ENCODE peak calls at places on chromosome 18, in nine cellular contexts. One of them, this sample, is unnamed.

GRCh38 chr18:76441668-76442412 is 53.2 kb downstream of the ZNF516 start:
- DNase-seq in lung: no peak
- DNase-seq in M059J: no peak
- DNase-seq in B cell: no peak
- DNase-seq in naive thymus-derived CD8-positive, alpha-beta T cell: no peak
- DNase-seq in NCI-H2081: no peak
- DNase-seq in Ammon's horn: no peak
- DNase-seq in GM18507: no peak
- DNase-seq in nephron progenitor cell: no peak
- DNase-seq in this sample: no peak

GRCh38 chr18:48942086-48942485 is 8.7 kb downstream of the SMAD7 start:
- DNase-seq in lung: no peak
- DNase-seq in M059J: no peak
- DNase-seq in B cell: no peak
- DNase-seq in naive thymus-derived CD8-positive, alpha-beta T cell: no peak
- DNase-seq in NCI-H2081: no peak
- DNase-seq in Ammon's horn: no peak
- DNase-seq in GM18507: no peak
- DNase-seq in nephron progenitor cell: no peak
- DNase-seq in this sample: no peak

GRCh38 chr18:58004317-58004716 is 39.7 kb upstream of the NEDD4L start:
- DNase-seq in lung: no peak
- DNase-seq in M059J: peak
- DNase-seq in B cell: no peak
- DNase-seq in naive thymus-derived CD8-positive, alpha-beta T cell: no peak
- DNase-seq in NCI-H2081: no peak
- DNase-seq in Ammon's horn: no peak
- DNase-seq in GM18507: no peak
- DNase-seq in nephron progenitor cell: no peak
- DNase-seq in this sample: no peak

GRCh38 chr18:61894751-61895524 is 2.1 kb upstream of the RNF152 start:
- DNase-seq in lung: no peak
- DNase-seq in M059J: no peak
- DNase-seq in B cell: no peak
- DNase-seq in naive thymus-derived CD8-positive, alpha-beta T cell: no peak
- DNase-seq in NCI-H2081: no peak
- DNase-seq in Ammon's horn: no peak
- DNase-seq in GM18507: no peak
- DNase-seq in nephron progenitor cell: no peak
- DNase-seq in this sample: no peak

GRCh38 chr18:73594749-73595148 is 552.9 kb downstream of the FBXO15 start:
- DNase-seq in lung: no peak
- DNase-seq in M059J: peak
- DNase-seq in B cell: no peak
- DNase-seq in naive thymus-derived CD8-positive, alpha-beta T cell: no peak
- DNase-seq in NCI-H2081: no peak
- DNase-seq in Ammon's horn: no peak
- DNase-seq in GM18507: no peak
- DNase-seq in nephron progenitor cell: no peak
- DNase-seq in this sample: no peak

GRCh38 chr18:68262697-68263293 is 452.1 kb downstream of the TMX3 start:
- DNase-seq in lung: no peak
- DNase-seq in M059J: peak
- DNase-seq in B cell: no peak
- DNase-seq in naive thymus-derived CD8-positive, alpha-beta T cell: no peak
- DNase-seq in NCI-H2081: no peak
- DNase-seq in Ammon's horn: no peak
- DNase-seq in GM18507: no peak
- DNase-seq in nephron progenitor cell: no peak
- DNase-seq in this sample: no peak

GRCh38 chr18:24878289-24878688 is 417.9 kb downstream of the HRH4 start:
- DNase-seq in lung: no peak
- DNase-seq in M059J: peak
- DNase-seq in B cell: peak
- DNase-seq in naive thymus-derived CD8-positive, alpha-beta T cell: no peak
- DNase-seq in NCI-H2081: peak
- DNase-seq in Ammon's horn: peak
- DNase-seq in GM18507: no peak
- DNase-seq in nephron progenitor cell: no peak
- DNase-seq in this sample: no peak

GRCh38 chr18:62523631-62524442 is 1.0 kb downstream of the ZCCHC2 start:
- DNase-seq in lung: peak
- DNase-seq in M059J: peak
- DNase-seq in B cell: peak
- DNase-seq in naive thymus-derived CD8-positive, alpha-beta T cell: peak
- DNase-seq in NCI-H2081: peak
- DNase-seq in Ammon's horn: peak
- DNase-seq in GM18507: no peak
- DNase-seq in nephron progenitor cell: peak
- DNase-seq in this sample: peak

GRCh38 chr18:26479686-26480079 is 68.7 kb downstream of the KCTD1 start:
- DNase-seq in lung: no peak
- DNase-seq in M059J: peak
- DNase-seq in B cell: no peak
- DNase-seq in naive thymus-derived CD8-positive, alpha-beta T cell: no peak
- DNase-seq in NCI-H2081: no peak
- DNase-seq in Ammon's horn: no peak
- DNase-seq in GM18507: no peak
- DNase-seq in nephron progenitor cell: no peak
- DNase-seq in this sample: no peak

GRCh38 chr18:5955861-5956260 is 60.5 kb upstream of the TMEM200C start:
- DNase-seq in lung: no peak
- DNase-seq in M059J: peak
- DNase-seq in B cell: no peak
- DNase-seq in naive thymus-derived CD8-positive, alpha-beta T cell: no peak
- DNase-seq in NCI-H2081: no peak
- DNase-seq in Ammon's horn: no peak
- DNase-seq in GM18507: no peak
- DNase-seq in nephron progenitor cell: no peak
- DNase-seq in this sample: no peak

GRCh38 chr18:77068321-77068841 is 64.2 kb downstream of the MBP start:
- DNase-seq in lung: no peak
- DNase-seq in M059J: peak
- DNase-seq in B cell: peak
- DNase-seq in naive thymus-derived CD8-positive, alpha-beta T cell: no peak
- DNase-seq in NCI-H2081: peak
- DNase-seq in Ammon's horn: no peak
- DNase-seq in GM18507: no peak
- DNase-seq in nephron progenitor cell: no peak
- DNase-seq in this sample: no peak

GRCh38 chr18:43680096-43680495 is 402.8 kb upstream of the SYT4 start:
- DNase-seq in lung: no peak
- DNase-seq in M059J: peak
- DNase-seq in B cell: no peak
- DNase-seq in naive thymus-derived CD8-positive, alpha-beta T cell: no peak
- DNase-seq in NCI-H2081: no peak
- DNase-seq in Ammon's horn: no peak
- DNase-seq in GM18507: no peak
- DNase-seq in nephron progenitor cell: no peak
- DNase-seq in this sample: no peak

GRCh38 chr18:35671952-35672603 is 90.5 kb downstream of the GALNT1 start:
- DNase-seq in lung: no peak
- DNase-seq in M059J: no peak
- DNase-seq in B cell: no peak
- DNase-seq in naive thymus-derived CD8-positive, alpha-beta T cell: no peak
- DNase-seq in NCI-H2081: no peak
- DNase-seq in Ammon's horn: no peak
- DNase-seq in GM18507: no peak
- DNase-seq in nephron progenitor cell: no peak
- DNase-seq in this sample: no peak

GRCh38 chr18:61582205-61582710 is 249.0 kb downstream of the CDH20 start:
- DNase-seq in lung: no peak
- DNase-seq in M059J: no peak
- DNase-seq in B cell: no peak
- DNase-seq in naive thymus-derived CD8-positive, alpha-beta T cell: no peak
- DNase-seq in NCI-H2081: no peak
- DNase-seq in Ammon's horn: no peak
- DNase-seq in GM18507: no peak
- DNase-seq in nephron progenitor cell: no peak
- DNase-seq in this sample: no peak

This sample was measured in caudate nucleus.